ENCODE peak calls at places on chromosomes 2 and 18, in ten cellular contexts. Q is heart right ventricle; X is natural killer cell; U is RWPE1; Z is CD8-positive, alpha-beta T cell; P is osteoblast; T is WTC11; D is tibial nerve; G is mammary epithelial cell; L is tibial artery. F is an unnamed sample.

GRCh38 chr2:42928692-42929576 is 136.6 kb upstream of the HAAO start:
- DNase-seq in P (peak; percentile 83), Z (no peak), L (no peak), X (no peak), D (no peak), G (no peak), Q (no peak), T (peak; percentile 73), U (no peak), F (no peak)

GRCh38 chr2:27954771-27955384 is 64.3 kb downstream of the BABAM2 start:
- DNase-seq in P (no peak), Q (peak; percentile 51), X (no peak), G (peak; percentile 92), T (no peak), Z (no peak), L (peak; percentile 87), U (peak; percentile 69), D (peak; percentile 85), F (peak; percentile 96)

GRCh38 chr2:160418398-160418765 is 75.2 kb downstream of the RBMS1 start:
- DNase-seq in T (no peak), P (no peak), U (no peak), G (no peak), Q (no peak), L (no peak), X (no peak), Z (no peak), D (no peak), F (no peak)

GRCh38 chr18:62990653-62991052 is 275.3 kb downstream of the PHLPP1 start:
- DNase-seq in T (no peak), G (no peak), X (no peak), P (no peak), L (no peak), U (no peak), D (no peak), Q (no peak), Z (no peak), F (no peak)

GRCh38 chr18:37546023-37546537 is 19.5 kb downstream of the CELF4 start:
- DNase-seq in T (no peak), D (no peak), L (no peak), G (no peak), X (no peak), Q (no peak), U (no peak), P (no peak), Z (no peak), F (no peak)

GRCh38 chr18:48826806-48827205 is 124.0 kb downstream of the SMAD7 start:
- DNase-seq in G (no peak), T (peak; percentile 9), U (no peak), X (peak; percentile 9), D (no peak), Q (no peak), L (peak; percentile 53), Z (no peak), P (peak; percentile 51), F (no peak)

GRCh38 chr2:237615631-237616249 is 11.6 kb upstream of the LRRFIP1 start:
- DNase-seq in G (no peak), U (no peak), Z (no peak), T (no peak), L (no peak), P (no peak), D (no peak), Q (no peak), X (no peak), F (no peak)

GRCh38 chr2:69827796-69828540 is 1.5 kb upstream of the GMCL1 start:
- DNase-seq in T (no peak), G (no peak), X (no peak), U (no peak), Q (no peak), P (peak; percentile 53), L (no peak), Z (no peak), D (peak; percentile 40), F (no peak)

GRCh38 chr2:176018708-176019107 is 16.6 kb upstream of the LNPK start:
- DNase-seq in D (no peak), L (no peak), T (no peak), P (no peak), G (peak; percentile 12), X (no peak), Q (no peak), U (peak; percentile 5), Z (no peak), F (no peak)

GRCh38 chr18:79393181-79393598 is 2.5 kb upstream of the NFATC1 start:
- DNase-seq in T (no peak), X (no peak), U (no peak), G (no peak), D (no peak), Z (no peak), Q (no peak), P (peak; percentile 96), L (peak; percentile 83), F (no peak)

GRCh38 chr2:99490088-99491065 is 560 bp upstream of the REV1 start:
- DNase-seq in Z (peak; percentile 91), T (peak; percentile 92), X (peak; percentile 92), P (peak; percentile 99), U (peak; percentile 97), L (peak; percentile 94), Q (peak; percentile 92), D (peak; percentile 79), G (peak; percentile 93), F (peak; percentile 84)

GRCh38 chr2:195018462-195018861 is 638.6 kb upstream of the SLC39A10 start:
- DNase-seq in U (no peak), P (no peak), X (no peak), L (no peak), G (no peak), Q (no peak), D (no peak), Z (no peak), T (no peak), F (no peak)

GRCh38 chr2:152415811-152416210 is 80.8 kb downstream of the FMNL2 start:
- DNase-seq in U (no peak), Z (no peak), X (no peak), Q (no peak), T (no peak), D (no peak), L (no peak), P (no peak), G (no peak), F (no peak)

GRCh38 chr18:24089059-24089458 is 49.8 kb upstream of the CABYR start:
- DNase-seq in Z (no peak), L (no peak), Q (peak; percentile 30), D (no peak), U (no peak), G (no peak), X (no peak), T (no peak), P (no peak), F (no peak)

GRCh38 chr2:55133467-55134315 is 83.4 kb upstream of the RTN4 start:
- DNase-seq in T (peak; percentile 30), U (no peak), G (peak; percentile 87), L (peak; percentile 71), Q (peak; percentile 63), P (peak; percentile 88), X (peak; percentile 25), D (peak; percentile 56), Z (peak; percentile 35), F (peak; percentile 88)

DNA sequence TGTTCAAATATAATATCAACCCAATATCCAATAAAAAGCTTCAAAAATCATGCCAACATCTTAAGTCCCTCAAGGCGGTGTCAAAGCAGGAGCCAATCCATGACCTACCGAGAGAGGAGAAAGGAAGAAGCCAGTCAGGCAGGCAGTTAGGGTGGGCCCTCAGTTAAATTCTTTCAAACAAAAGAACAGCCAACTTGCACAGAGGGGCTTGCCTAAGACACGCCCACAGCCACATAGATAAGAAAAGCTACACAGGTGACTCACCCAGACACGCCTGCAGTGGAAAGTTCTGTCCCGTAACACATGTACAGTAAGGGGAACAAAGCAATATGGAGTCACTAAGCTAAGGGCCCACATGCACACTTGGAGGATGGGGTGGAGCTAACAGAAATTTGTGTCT is 61.3 kb downstream of the SP110 start:
- DNase-seq in P (no peak), Q (no peak), G (no peak), D (no peak), U (no peak), T (no peak), X (no peak), L (no peak), Z (no peak), F (no peak)
- TF ChIP-seq CTCF in P (no peak), Q (no peak), G (no peak), D (no peak), U (no peak), T (no peak), X (no peak), L (no peak), Z (no peak), F (no peak)

DNA sequence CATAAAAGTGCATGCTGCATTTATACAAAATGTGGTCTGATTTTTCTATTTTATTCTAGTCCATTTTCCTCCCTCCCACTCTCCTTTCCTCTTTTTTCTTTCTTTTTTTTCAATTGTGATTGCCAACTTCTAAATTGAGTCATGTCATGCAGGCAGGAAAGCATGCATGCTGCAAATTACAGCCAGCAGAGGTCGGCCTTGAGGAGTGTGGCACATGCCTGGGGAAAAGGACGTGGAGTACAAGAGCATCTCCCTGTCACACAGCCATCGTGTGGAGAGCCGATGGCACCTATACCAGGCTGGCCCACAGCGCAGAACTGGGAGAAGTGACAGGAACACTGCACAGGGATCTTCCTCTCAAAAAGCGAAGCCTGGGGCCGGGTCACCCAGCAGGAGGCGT is 17.8 kb downstream of the LCT start:
- DNase-seq in P (peak; percentile 82), Q (no peak), T (peak; percentile 47), G (no peak), Z (peak; percentile 25), U (peak; percentile 8), X (no peak), L (no peak), D (no peak), F (no peak)
- TF ChIP-seq CTCF in P (peak; percentile 72), Q (no peak), T (no peak), G (peak; percentile 48), Z (no peak), U (no peak), X (no peak), L (no peak), D (no peak), F (peak; percentile 33)

DNA sequence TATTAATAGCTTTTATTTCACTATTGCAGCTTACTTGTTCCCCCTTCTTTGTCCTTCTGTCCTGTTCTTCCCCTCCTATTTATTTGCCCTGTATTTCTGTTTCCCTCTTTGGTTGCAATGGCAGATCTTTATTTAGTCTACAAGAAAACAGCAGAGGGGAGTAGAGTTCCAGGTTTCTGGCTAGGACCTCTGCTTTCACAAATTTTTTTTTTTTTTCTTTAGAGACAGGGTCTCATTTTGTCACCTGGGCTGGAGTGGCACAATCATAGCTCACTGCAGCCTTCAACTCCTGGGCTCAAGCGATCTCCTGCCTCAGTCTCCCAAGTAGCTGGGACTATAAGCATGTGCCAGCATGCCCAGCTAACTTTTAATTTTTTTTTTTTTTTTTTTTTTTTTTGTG is 188.1 kb upstream of the SPRED2 start:
- DNase-seq in L (no peak), P (no peak), X (no peak), Q (no peak), U (no peak), G (no peak), D (no peak), T (no peak), Z (no peak), F (no peak)
- TF ChIP-seq CTCF in L (no peak), P (no peak), X (no peak), Q (no peak), U (no peak), G (no peak), D (no peak), T (no peak), Z (no peak), F (no peak)

DNA sequence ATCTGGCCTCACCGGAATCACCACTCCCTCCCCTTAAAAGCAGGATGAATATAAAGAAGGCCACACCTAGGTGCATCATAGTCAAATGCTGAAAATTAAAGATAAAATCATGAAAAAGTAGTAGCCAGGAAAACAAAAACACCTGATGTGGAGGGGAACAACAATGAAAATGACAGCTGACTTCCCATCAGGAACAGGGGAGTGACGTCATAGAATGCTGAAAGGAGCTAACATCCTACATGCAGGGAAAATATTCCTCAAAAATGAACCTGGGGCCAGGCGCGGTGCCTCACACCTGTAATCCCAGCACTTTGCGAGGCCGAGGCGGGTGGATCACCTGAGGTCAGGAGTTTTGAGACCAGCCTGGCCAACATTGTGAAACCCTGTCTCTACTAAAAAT is 108.1 kb downstream of the UGGT1 start:
- DNase-seq in X (no peak), L (no peak), Z (no peak), G (no peak), T (no peak), D (no peak), U (peak; percentile 11), Q (no peak), P (no peak), F (no peak)
- TF ChIP-seq CTCF in X (no peak), L (no peak), Z (no peak), G (no peak), T (no peak), D (no peak), U (no peak), Q (no peak), P (no peak), F (no peak)